ENCODE peak calls at places on chromosomes 12 and 14, in seven cellular contexts. I is ascending aorta, O is heart right ventricle, R is sigmoid colon, S is colonic mucosa, C is GM23338, Y is RWPE2. K is an unnamed sample.

GRCh38 chr12:85804663-85805062 is 31.5 kb downstream of the RASSF9 start:
- DNase-seq in C (no peak), I (no peak), Y (no peak), R (no peak), S (no peak), O (no peak), K (no peak)

GRCh38 chr12:107495604-107496003 is 190.0 kb upstream of the PWP1 start:
- DNase-seq in S (no peak), Y (no peak), R (no peak), I (no peak), C (no peak), O (no peak), K (no peak)

GRCh38 chr12:70671698-70672097 is 34.5 kb upstream of the PTPRB start:
- DNase-seq in S (no peak), R (no peak), O (no peak), I (no peak), Y (no peak), C (no peak), K (no peak)

GRCh38 chr14:103846569-103847438 is 571 bp downstream of the PPP1R13B start:
- DNase-seq in S (peak; percentile 35), R (peak; percentile 69), O (peak; percentile 47), I (no peak), C (peak; percentile 67), Y (no peak), K (no peak)

GRCh38 chr14:105860615-105861580 is 334.5 kb downstream of the TMEM121 start:
- DNase-seq in O (no peak), C (no peak), R (peak; percentile 40), Y (peak; percentile 58), S (no peak), I (peak; percentile 3), K (peak; percentile 23)

GRCh38 chr12:57837779-57838562 is 8.6 kb downstream of the CTDSP2 start:
- DNase-seq in R (no peak), O (peak; percentile 58), I (no peak), Y (no peak), C (peak; percentile 79), S (no peak), K (no peak)

GRCh38 chr14:93085916-93086315 is 29.8 kb downstream of the ITPK1 start:
- DNase-seq in R (no peak), O (no peak), Y (no peak), I (no peak), C (peak; percentile 64), S (no peak), K (no peak)

GRCh38 chr12:69096669-69097364 is 142.6 kb upstream of the CPSF6 start:
- DNase-seq in R (no peak), S (no peak), I (no peak), O (no peak), Y (no peak), C (no peak), K (no peak)

GRCh38 chr14:67241416-67242362 is at the start of gene PALS1:
- DNase-seq in S (no peak), C (peak; percentile 70), Y (peak; percentile 78), I (no peak), O (peak; percentile 38), R (peak; percentile 80), K (peak; percentile 70)

GRCh38 chr14:31207287-31207745 is 277 bp downstream of the HECTD1 start:
- DNase-seq in Y (peak; percentile 94), O (no peak), C (no peak), S (peak; percentile 95), I (no peak), R (no peak), K (no peak)

GRCh38 chr14:53915364-53916014 is 41.1 kb downstream of the BMP4 start:
- DNase-seq in C (no peak), Y (no peak), I (no peak), S (no peak), O (no peak), R (no peak), K (no peak)

GRCh38 chr12:113796086-113796827 is 169.9 kb downstream of the RBM19 start:
- DNase-seq in C (no peak), I (no peak), S (no peak), Y (no peak), O (no peak), R (no peak), K (no peak)

GRCh38 chr14:68268197-68268596 is 448.6 kb downstream of the RAD51B start:
- DNase-seq in R (no peak), I (no peak), O (no peak), S (no peak), C (no peak), Y (no peak), K (no peak)

GRCh38 chr14:59251811-59252771 is 63.6 kb downstream of the DAAM1 start:
- DNase-seq in R (no peak), O (no peak), S (no peak), C (peak; percentile 33), I (no peak), Y (no peak), K (no peak)

GRCh38 chr14:73732006-73732405 is 17.8 kb upstream of the PNMA1 start:
- DNase-seq in I (no peak), R (no peak), C (no peak), S (no peak), O (no peak), Y (peak; percentile 19), K (no peak)

GRCh38 chr12:202081-202731 is 11.8 kb downstream of the SLC6A12 start:
- DNase-seq in C (peak; percentile 82), R (no peak), I (no peak), Y (no peak), S (no peak), O (no peak), K (no peak)

GRCh38 chr14:91062600-91062999 is 2.2 kb upstream of the RPS6KA5 start:
- DNase-seq in O (no peak), S (no peak), I (no peak), C (no peak), R (no peak), Y (no peak), K (no peak)

GRCh38 chr12:57237653-57237951 is 8.1 kb downstream of the SHMT2 start:
- DNase-seq in O (no peak), Y (no peak), S (no peak), I (no peak), R (no peak), C (peak; percentile 9), K (no peak)

GRCh38 chr12:28191018-28191595 is 851 bp downstream of the CCDC91 start:
- DNase-seq in Y (no peak), O (no peak), S (no peak), C (peak; percentile 23), R (no peak), I (peak; percentile 25), K (no peak)

GRCh38 chr12:108876550-108876949 is 3.3 kb upstream of the DAO start:
- DNase-seq in C (no peak), I (no peak), R (no peak), S (no peak), Y (no peak), O (no peak), K (no peak)

GRCh38 chr12:54304187-54304810 is 3.5 kb upstream of the NFE2 start:
- DNase-seq in R (peak; percentile 71), Y (peak; percentile 78), O (peak; percentile 52), I (peak; percentile 27), C (peak; percentile 49), S (peak; percentile 74), K (no peak)

GRCh38 chr14:102452302-102452701 is 57.3 kb downstream of the ANKRD9 start:
- DNase-seq in Y (no peak), R (peak; percentile 49), S (no peak), C (no peak), O (no peak), I (no peak), K (no peak)

GRCh38 chr14:102461490-102462317 is 47.9 kb downstream of the ANKRD9 start:
- DNase-seq in S (no peak), R (no peak), C (no peak), Y (no peak), I (no peak), O (no peak), K (no peak)

GRCh38 chr14:102462391-102462790 is 47.2 kb downstream of the ANKRD9 start:
- DNase-seq in Y (no peak), R (no peak), C (no peak), S (no peak), I (no peak), O (no peak), K (no peak)

GRCh38 chr14:102454711-102455110 is 54.9 kb downstream of the ANKRD9 start:
- DNase-seq in S (no peak), I (no peak), Y (no peak), O (no peak), R (no peak), C (no peak), K (no peak)

GRCh38 chr14:102457491-102457890 is 52.1 kb downstream of the ANKRD9 start:
- DNase-seq in Y (no peak), S (no peak), R (no peak), O (no peak), C (no peak), I (no peak), K (no peak)
- TF ChIP-seq CTCF in Y (no peak), S (no peak), R (no peak), O (peak; percentile 10), C (no peak), I (no peak), K (no peak)

GRCh38 chr14:61543946-61544345 is 151.4 kb upstream of the HIF1A start:
- DNase-seq in S (no peak), C (no peak), R (no peak), Y (no peak), O (no peak), I (no peak), K (no peak)
- H3K27ac ChIP-seq in S (no peak overlapping the region), C (no peak overlapping the region), R (peak overlapping the region; percentile 65), Y (peak overlapping the region; percentile 2), O (peak overlapping the region; percentile 66), I (peak overlapping the region; percentile 66), K (peak overlapping the region; percentile 28)

GRCh38 chr12:60920841-60921495 is 1325.1 kb downstream of the SLC16A7 start:
- DNase-seq in S (no peak), C (no peak), R (no peak), Y (no peak), O (no peak), I (no peak), K (no peak)
- TF ChIP-seq CTCF in S (no peak), C (no peak), R (no peak), Y (no peak), O (no peak), I (no peak), K (no peak)

GRCh38 chr12:12466157-12466556 is 96.5 kb downstream of the DUSP16 start:
- DNase-seq in C (no peak), S (no peak), R (no peak), Y (no peak), I (no peak), O (no peak), K (no peak)

GRCh38 chr12:12467222-12467621 is 95.4 kb downstream of the DUSP16 start:
- DNase-seq in Y (no peak), I (no peak), S (no peak), O (no peak), R (no peak), C (no peak), K (no peak)

GRCh38 chr12:12467701-12468218 is 94.9 kb downstream of the DUSP16 start:
- DNase-seq in S (no peak), O (no peak), R (no peak), Y (no peak), C (no peak), I (no peak), K (no peak)

GRCh38 chr12:12468575-12468974 is 94.1 kb downstream of the DUSP16 start:
- DNase-seq in I (no peak), C (no peak), S (no peak), O (no peak), R (no peak), Y (no peak), K (no peak)

DNA sequence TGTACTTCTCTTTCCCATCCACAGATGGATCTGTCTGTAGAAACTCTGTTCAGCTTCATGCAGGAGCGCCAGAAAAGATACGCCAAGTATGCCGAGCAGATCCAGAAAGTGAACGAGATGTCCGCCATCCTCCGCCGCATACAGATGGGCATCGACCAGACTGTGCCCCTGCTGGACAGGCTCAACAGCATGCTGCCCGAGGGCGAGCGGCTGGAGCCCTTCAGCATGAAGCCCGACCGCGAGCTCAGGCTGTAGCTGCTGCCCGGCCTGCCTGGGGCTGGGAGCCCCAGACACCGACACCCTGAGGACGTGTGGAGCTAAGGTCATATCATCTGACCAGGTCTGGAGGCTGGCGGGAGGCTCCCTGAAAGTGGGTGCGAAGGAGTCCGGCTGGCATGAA is 97.1 kb downstream of the DUSP16 start:
- DNase-seq in O (no peak), S (no peak), C (no peak), I (no peak), Y (no peak), R (no peak), K (no peak)
- H3K27ac ChIP-seq in O (no peak overlapping the region), S (no peak overlapping the region), C (no peak overlapping the region), I (no peak overlapping the region), Y (no peak overlapping the region), R (no peak overlapping the region), K (no peak overlapping the region)